ENCODE peak calls at places on chromosome 19, in ten cellular contexts. H, I, V, W, L, T, O, G, K and X are unnamed samples.
A peak's percentile ranks its signal among the peaks of the same experiment; 100 is the strongest.

GRCh38 chr19:5644051-5644450 is 21.2 kb downstream of the SAFB start:
- DNase-seq in H (no peak), K (no peak), V (no peak), O (no peak), G (no peak), W (no peak), I (no peak), L (no peak), T (no peak), X (no peak)

GRCh38 chr19:18612772-18613588 is at the start of gene TMEM59L:
- DNase-seq in W (no peak), I (peak; percentile 55), L (peak; percentile 75), T (no peak), H (peak; percentile 28), G (no peak), V (peak; percentile 27), K (no peak), O (no peak), X (peak; percentile 45)

GRCh38 chr19:42081584-42082258 is 5.8 kb downstream of the ZNF574 start:
- DNase-seq in G (peak; percentile 38), I (no peak), V (no peak), O (no peak), W (no peak), H (no peak), T (no peak), K (no peak), L (no peak), X (no peak)

GRCh38 chr19:50739841-50740426 is 16.8 kb downstream of the CLEC11A start:
- DNase-seq in O (no peak), K (no peak), I (no peak), W (no peak), V (no peak), T (no peak), H (no peak), G (no peak), L (no peak), X (no peak)

GRCh38 chr19:21691656-21692055 is 75.7 kb downstream of the ZNF100 start:
- DNase-seq in H (no peak), K (no peak), L (no peak), W (no peak), G (no peak), I (no peak), O (no peak), V (no peak), T (no peak), X (no peak)

GRCh38 chr19:29202281-29202680 is 10.7 kb downstream of the UQCRFS1 start:
- DNase-seq in K (no peak), V (no peak), H (no peak), I (no peak), O (no peak), W (no peak), G (no peak), L (no peak), T (no peak), X (no peak)

GRCh38 chr19:53158119-53158656 is 665 bp downstream of the ZNF347 start:
- DNase-seq in G (no peak), O (peak; percentile 1), W (no peak), I (peak; percentile 42), L (no peak), V (peak; percentile 18), T (peak; percentile 54), H (no peak), K (peak; percentile 29), X (peak; percentile 32)

GRCh38 chr19:38939957-38940356 is 9.2 kb downstream of the MRPS12 start:
- DNase-seq in T (no peak), V (no peak), W (no peak), G (no peak), L (no peak), K (no peak), H (no peak), I (no peak), O (no peak), X (no peak)

GRCh38 chr19:45151821-45152503 is 8.8 kb downstream of the NKPD1 start:
- DNase-seq in G (no peak), V (no peak), L (no peak), T (no peak), I (no peak), K (no peak), W (no peak), O (no peak), H (no peak), X (no peak)

GRCh38 chr19:50803633-50804419 is 13.6 kb downstream of the ACP4 start:
- DNase-seq in T (no peak), I (peak; percentile 57), V (no peak), W (no peak), H (no peak), O (no peak), G (peak; percentile 37), K (no peak), L (no peak), X (no peak)